ENCODE peak calls at places on chromosomes 13 and 19, in five cellular contexts. C is IMR-90, G is cardiac fibroblast, V is cardiac muscle cell, Z is AG10803. B is an unnamed sample.

GRCh38 chr19:49362048-49362925 is at the start of gene TEAD2:
- DNase-seq in C (peak; percentile 47), Z (peak; percentile 46), G (peak; percentile 38), V (peak; percentile 65), B (peak; percentile 31)

GRCh38 chr13:88042489-88042888 is 371.3 kb downstream of the SLITRK5 start:
- DNase-seq in G (no peak), C (no peak), V (peak; percentile 3), Z (peak; percentile 2), B (no peak)

GRCh38 chr19:43820098-43820860 is 6.8 kb upstream of the ZNF283 start:
- DNase-seq in C (peak; percentile 42), V (peak; percentile 74), G (peak; percentile 66), Z (peak; percentile 43), B (peak; percentile 39)

GRCh38 chr19:51710163-51710562 is 13.6 kb downstream of the HAS1 start:
- DNase-seq in Z (peak; percentile 64), C (peak; percentile 36), V (peak; percentile 40), G (peak; percentile 63), B (peak; percentile 32)

GRCh38 chr13:32206097-32206740 is 108.9 kb downstream of the ZAR1L start:
- DNase-seq in V (peak; percentile 32), C (peak; percentile 16), G (no peak), Z (peak; percentile 22), B (no peak)

GRCh38 chr19:31226536-31226935 is 122.7 kb downstream of the TSHZ3 start:
- DNase-seq in V (no peak), C (no peak), Z (peak; percentile 82), G (no peak), B (no peak)

GRCh38 chr13:110163020-110163658 is 143.8 kb downstream of the COL4A1 start:
- DNase-seq in G (no peak), V (no peak), C (no peak), Z (peak; percentile 16), B (no peak)

GRCh38 chr19:35178701-35179100 is 24.2 kb downstream of the FXYD5 start:
- DNase-seq in G (no peak), C (no peak), Z (peak; percentile 69), V (peak; percentile 62), B (peak; percentile 47)

GRCh38 chr13:99384468-99384867 is 77.3 kb upstream of the GPR183 start:
- DNase-seq in G (no peak), Z (no peak), C (no peak), V (no peak), B (no peak)

GRCh38 chr19:42024622-42025111 is 30.6 kb upstream of the ATP1A3 start:
- DNase-seq in C (peak; percentile 48), Z (peak; percentile 90), G (peak; percentile 8), V (peak; percentile 72), B (peak; percentile 66)

GRCh38 chr13:21798181-21798580 is 127.3 kb downstream of the FGF9 start:
- DNase-seq in G (no peak), Z (no peak), C (no peak), V (no peak), B (no peak)

GRCh38 chr13:98509271-98510155 is 67.4 kb downstream of the STK24 start:
- DNase-seq in C (peak; percentile 92), Z (peak; percentile 94), G (peak; percentile 96), V (peak; percentile 83), B (peak; percentile 96)

GRCh38 chr13:48828962-48829405 is 146.7 kb upstream of the FNDC3A start:
- DNase-seq in V (no peak), Z (no peak), G (peak; percentile 45), C (peak; percentile 32), B (no peak)

GRCh38 chr13:92821324-92821723 is 405.3 kb upstream of the GPC6 start:
- DNase-seq in C (no peak), V (no peak), G (no peak), Z (no peak), B (no peak)

GRCh38 chr13:111508902-111509509 is 188.6 kb downstream of the TEX29 start:
- DNase-seq in G (no peak), Z (no peak), C (no peak), V (no peak), B (no peak)

GRCh38 chr19:11551603-11552235 is 7.3 kb downstream of the ELOF1 start:
- DNase-seq in C (no peak), V (peak; percentile 23), G (peak; percentile 20), Z (no peak), B (no peak)

GRCh38 chr13:23570099-23570926 is at the start of gene TNFRSF19:
- DNase-seq in C (peak; percentile 91), Z (peak; percentile 88), V (peak; percentile 84), G (peak; percentile 65), B (peak; percentile 75)

GRCh38 chr13:26619321-26619720 is 61.8 kb downstream of the WASF3 start:
- DNase-seq in C (peak; percentile 91), Z (peak; percentile 89), V (peak; percentile 54), G (peak; percentile 86), B (peak; percentile 89)

GRCh38 chr13:93224545-93224944 is 2.1 kb upstream of the GPC6 start:
- DNase-seq in C (peak; percentile 39), G (no peak), Z (peak; percentile 84), V (peak; percentile 77), B (peak; percentile 67)

GRCh38 chr13:23723463-23723862 is 153.3 kb downstream of the TNFRSF19 start:
- DNase-seq in C (peak; percentile 78), G (peak; percentile 63), Z (peak; percentile 68), V (peak; percentile 53), B (peak; percentile 70)

GRCh38 chr13:50275392-50276063 is 260.3 kb downstream of the KCNRG start:
- DNase-seq in Z (no peak), V (no peak), C (no peak), G (peak; percentile 5), B (no peak)

GRCh38 chr19:34479396-34479795 is 2.2 kb upstream of the WTIP start:
- DNase-seq in Z (no peak), V (no peak), C (no peak), G (no peak), B (no peak)

GRCh38 chr19:50046649-50047503 is 21.1 kb downstream of the ZNF473 start:
- DNase-seq in Z (peak; percentile 51), C (peak; percentile 18), G (peak; percentile 28), V (peak; percentile 27), B (peak; percentile 16)

GRCh38 chr19:1168877-1169791 is 4.9 kb downstream of the SBNO2 start:
- DNase-seq in G (peak; percentile 76), C (peak; percentile 85), V (peak; percentile 50), Z (peak; percentile 46), B (peak; percentile 55)

GRCh38 chr19:51971624-51972023 is 15.0 kb downstream of the ZNF350 start:
- DNase-seq in Z (peak; percentile 5), V (peak; percentile 22), G (peak; percentile 28), C (peak; percentile 13), B (peak; percentile 22)

GRCh38 chr13:45331981-45332830 is 8.8 kb downstream of the TPT1 start:
- DNase-seq in G (peak; percentile 98), Z (peak; percentile 100), V (peak; percentile 95), C (peak; percentile 88), B (peak; percentile 99)

GRCh38 chr19:40348961-40349507 is 539 bp downstream of the PLD3 start:
- DNase-seq in C (peak; percentile 52), Z (peak; percentile 63), G (peak; percentile 79), V (peak; percentile 48), B (peak; percentile 72)

GRCh38 chr19:6501740-6502648 is at the start of gene TUBB4A:
- DNase-seq in V (no peak), Z (no peak), C (no peak), G (no peak), B (no peak)

DNA sequence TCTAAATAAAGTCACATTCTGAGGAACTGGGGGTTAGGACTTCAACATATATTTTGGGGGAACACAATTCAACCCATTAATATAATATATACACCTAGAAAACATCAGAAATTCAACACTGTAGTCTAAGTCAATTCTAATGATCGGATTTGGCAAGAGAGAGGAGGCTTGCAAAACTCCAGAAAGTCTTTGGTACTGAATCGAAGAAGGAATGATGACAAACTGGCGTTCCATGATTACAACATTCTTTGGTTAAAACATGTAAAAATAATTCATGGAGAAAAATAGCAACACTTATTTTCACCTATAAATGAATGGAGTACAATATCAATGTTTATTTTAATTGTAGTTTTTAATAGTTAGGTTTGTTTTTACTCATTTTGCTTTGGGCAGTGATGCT is 62.4 kb downstream of the MBNL2 start:
- DNase-seq in V (peak; percentile 56), G (peak; percentile 61), Z (peak; percentile 77), C (peak; percentile 50), B (peak; percentile 75)
- H3K4me3 ChIP-seq in V (no peak overlapping the region), G (no peak overlapping the region), Z (no peak overlapping the region), C (no peak overlapping the region), B (no peak overlapping the region)

DNA sequence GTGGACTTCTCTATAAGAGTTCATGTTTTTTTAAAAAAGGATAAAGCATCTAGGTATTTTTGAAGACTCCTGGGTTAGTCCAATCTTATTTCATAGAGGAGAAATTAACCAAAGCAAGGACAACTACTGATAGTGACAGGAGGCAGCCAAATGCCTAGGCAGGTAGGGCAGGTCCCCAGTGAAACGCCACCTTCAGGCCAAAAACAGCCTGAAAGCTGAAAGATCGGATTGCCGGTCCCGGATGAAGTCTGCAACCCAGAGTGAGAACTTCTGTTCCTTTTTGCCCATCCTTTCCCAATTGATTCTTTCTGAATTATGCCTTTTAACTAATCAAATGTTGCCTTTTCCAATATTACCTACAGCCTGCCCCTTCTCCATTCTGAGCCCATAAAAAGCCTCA is 6.1 kb upstream of the GGACT start:
- DNase-seq in Z (no peak), G (no peak), V (no peak), C (no peak), B (no peak)
- TF ChIP-seq CTCF in Z (no peak), G (peak; percentile 33), V (peak; percentile 39), C (peak; percentile 2), B (peak; percentile 16)

GRCh38 chr13:41459754-41460111 is 2.4 kb downstream of the RGCC start:
- DNase-seq in G (no peak), V (no peak), Z (no peak), C (no peak), B (no peak)

GRCh38 chr13:41461527-41462124 is 4.3 kb downstream of the RGCC start:
- DNase-seq in Z (no peak), G (no peak), V (no peak), C (no peak), B (no peak)

GRCh38 chr13:41463823-41464602 is 6.7 kb downstream of the RGCC start:
- DNase-seq in V (no peak), G (no peak), C (no peak), Z (no peak), B (no peak)

GRCh38 chr13:41460930-41461329 is 3.6 kb downstream of the RGCC start:
- DNase-seq in Z (no peak), V (no peak), G (no peak), C (no peak), B (no peak)

GRCh38 chr13:41462427-41462826 is 5.1 kb downstream of the RGCC start:
- DNase-seq in G (no peak), V (no peak), Z (no peak), C (no peak), B (no peak)
- H3K4me3 ChIP-seq in G (no peak overlapping the region), V (no peak overlapping the region), Z (no peak overlapping the region), C (no peak overlapping the region), B (no peak overlapping the region)

DNA sequence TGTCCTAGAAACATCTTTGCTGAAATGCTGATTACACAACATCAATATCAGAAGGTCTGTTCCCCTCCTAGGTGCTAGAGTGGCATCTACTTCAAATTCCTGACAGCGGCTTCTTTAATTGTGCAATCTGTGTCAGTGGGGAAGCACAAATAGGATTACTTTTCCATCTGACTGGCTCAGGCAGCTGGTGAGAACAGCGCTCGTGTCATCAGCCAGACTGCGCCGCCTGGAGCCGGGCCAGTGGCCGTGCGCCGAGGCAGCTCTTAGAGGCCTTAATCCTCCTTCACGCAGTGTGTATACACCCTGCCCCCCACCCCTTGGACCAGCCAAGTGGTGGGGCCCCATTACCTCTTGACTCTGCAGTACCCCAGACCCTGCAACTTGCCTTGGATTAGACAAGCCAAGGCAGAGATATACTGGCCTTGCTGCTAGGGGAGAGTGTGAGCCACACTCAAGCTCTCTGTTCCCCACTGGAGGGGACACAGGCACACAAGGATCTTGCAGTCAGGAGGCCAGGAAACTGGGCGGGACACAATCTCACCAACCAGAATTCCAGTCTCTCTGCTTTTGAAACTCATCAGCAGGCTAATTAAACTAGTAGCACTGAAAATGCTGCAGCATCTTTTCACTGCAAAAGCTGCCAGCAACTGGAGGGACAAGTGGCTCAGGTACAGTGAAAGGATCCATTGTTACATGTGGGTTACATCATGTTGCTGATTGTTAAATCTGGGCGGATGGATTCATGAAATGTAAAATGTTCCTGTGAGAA is 48.9 kb upstream of the EPHX3 start:
- DNase-seq in Z (peak; percentile 90), C (peak; percentile 89), V (peak; percentile 91), G (peak; percentile 86), B (peak; percentile 86)
- TF ChIP-seq CTCF in Z (peak; percentile 16), C (peak; percentile 42), V (peak; percentile 29), G (peak; percentile 25), B (peak; percentile 17)

B was measured in fibroblast of the aortic adventitia.